ENCODE peak calls at places on chromosomes 1 and 21, in seven cellular contexts. G is ACHN; Q is left colon; V is activated naive CD8-positive, alpha-beta T cell treated with anti-CD3 and anti-CD28 coated beads for 36 hours; P is T-helper 9 cell; S is GM13976; Y is stimulated activated CD4-positive, alpha-beta T cell treated with anti-CD3 and anti-CD28 coated beads, Interleukin-12 subunit alpha, Interleukin-12 subunit beta, amount 100 ng/mL, for 4 hours. W is an unnamed sample.
A peak's percentile ranks its signal among the peaks of the same experiment; 100 is the strongest.

GRCh38 chr1:167950569-167950968 is 13.7 kb upstream of the MPC2 start:
- DNase-seq in V (no peak), S (no peak), P (no peak), G (no peak), Y (no peak), Q (no peak), W (no peak)

GRCh38 chr1:29603622-29604021 is 367.3 kb downstream of the PTPRU start:
- DNase-seq in S (no peak), V (no peak), G (peak; percentile 57), Q (no peak), Y (no peak), P (no peak), W (no peak)

GRCh38 chr1:195899762-195900352 is 708.4 kb downstream of the KCNT2 start:
- DNase-seq in V (no peak), Y (no peak), Q (no peak), S (no peak), P (no peak), G (no peak), W (no peak)

GRCh38 chr1:24301395-24302175 is 17.6 kb upstream of the GRHL3 start:
- DNase-seq in G (no peak), Y (no peak), V (no peak), S (no peak), P (no peak), Q (no peak), W (no peak)

GRCh38 chr21:45405819-45406762 is 1.1 kb downstream of the COL18A1 start:
- DNase-seq in Y (peak; percentile 32), S (no peak), Q (no peak), P (no peak), V (no peak), G (peak; percentile 74), W (no peak)

GRCh38 chr1:190365283-190365682 is 112.4 kb downstream of the BRINP3 start:
- DNase-seq in V (no peak), S (no peak), Y (no peak), P (no peak), G (no peak), Q (no peak), W (no peak)

GRCh38 chr21:42599962-42600361 is 53.5 kb upstream of the PDE9A start:
- DNase-seq in V (no peak), Q (no peak), S (no peak), P (no peak), Y (no peak), G (no peak), W (no peak)

GRCh38 chr21:30209571-30209970 is 6.3 kb downstream of the CLDN8 start:
- DNase-seq in G (no peak), Q (no peak), Y (no peak), S (no peak), P (no peak), V (no peak), W (no peak)

GRCh38 chr1:2603521-2604155 is 17.1 kb downstream of the PRXL2B start:
- DNase-seq in S (no peak), P (no peak), Q (peak; percentile 21), V (no peak), Y (no peak), G (no peak), W (peak; percentile 43)

GRCh38 chr1:31666290-31666963 is 21.8 kb upstream of the PEF1 start:
- DNase-seq in Q (peak; percentile 93), Y (no peak), P (no peak), G (no peak), V (no peak), S (no peak), W (peak; percentile 74)

GRCh38 chr21:19781881-19782652 is 1216.1 kb upstream of the NCAM2 start:
- DNase-seq in V (no peak), S (no peak), G (no peak), Q (no peak), Y (no peak), P (no peak), W (no peak)

GRCh38 chr1:228314658-228315483 is 91.8 kb downstream of the TRIM11 start:
- DNase-seq in G (no peak), S (no peak), P (no peak), V (no peak), Y (no peak), Q (peak; percentile 19), W (peak; percentile 35)

GRCh38 chr1:189681252-189681919 is 796.3 kb downstream of the BRINP3 start:
- DNase-seq in Y (no peak), G (no peak), S (no peak), Q (no peak), P (no peak), V (no peak), W (no peak)

GRCh38 chr1:98197356-98197755 is 276.5 kb upstream of the DPYD start:
- DNase-seq in V (no peak), Q (no peak), S (no peak), Y (no peak), P (no peak), G (no peak), W (no peak)

GRCh38 chr1:206963740-206964139 is 6.5 kb downstream of the FCAMR start:
- DNase-seq in P (no peak), Q (peak; percentile 79), V (no peak), Y (no peak), G (no peak), S (no peak), W (no peak)

GRCh38 chr1:107405241-107405640 is 264.4 kb downstream of the NTNG1 start:
- DNase-seq in V (no peak), G (peak; percentile 9), S (no peak), Y (no peak), Q (no peak), P (no peak), W (no peak)

GRCh38 chr1:37660646-37661045 is 26.0 kb upstream of the RSPO1 start:
- DNase-seq in Y (no peak), V (no peak), Q (no peak), G (no peak), P (no peak), S (no peak), W (no peak)

GRCh38 chr1:28518745-28519341 is 13.0 kb downstream of the RCC1 start:
- DNase-seq in S (peak; percentile 69), V (peak; percentile 67), P (no peak), Y (peak; percentile 22), Q (no peak), G (no peak), W (no peak)

GRCh38 chr1:115067460-115067859 is 21.8 kb downstream of the TSPAN2 start:
- DNase-seq in G (peak; percentile 58), S (no peak), Y (no peak), V (no peak), P (no peak), Q (no peak), W (no peak)

GRCh38 chr21:45699966-45700365 is 56.4 kb downstream of the PCBP3 start:
- DNase-seq in Y (no peak), P (no peak), Q (no peak), V (no peak), S (no peak), G (no peak), W (no peak)

GRCh38 chr21:39631842-39632577 is 19.3 kb downstream of the B3GALT5 start:
- DNase-seq in S (no peak), Y (no peak), G (no peak), Q (no peak), P (no peak), V (no peak), W (no peak)

GRCh38 chr21:32131960-32132359 is 146.9 kb downstream of the MIS18A start:
- DNase-seq in P (no peak), S (no peak), Q (no peak), Y (no peak), G (no peak), V (no peak), W (no peak)

GRCh38 chr21:39149008-39149407 is 34.2 kb downstream of the PSMG1 start:
- DNase-seq in V (no peak), P (no peak), Q (no peak), Y (no peak), S (no peak), G (no peak), W (no peak)

GRCh38 chr21:33362044-33362555 is 37.3 kb downstream of the IFNAR1 start:
- DNase-seq in V (peak; percentile 53), P (peak; percentile 63), G (no peak), S (no peak), Y (peak; percentile 25), Q (peak; percentile 65), W (no peak)

GRCh38 chr1:112803906-112804762 is 89.0 kb upstream of the PPM1J start:
- DNase-seq in V (peak; percentile 53), P (peak; percentile 11), S (peak; percentile 82), Q (peak; percentile 46), G (peak; percentile 66), Y (peak; percentile 45), W (peak; percentile 59)

GRCh38 chr21:38839683-38840286 is 34.1 kb downstream of the ETS2 start:
- DNase-seq in G (peak; percentile 42), Y (no peak), V (no peak), Q (no peak), P (no peak), S (no peak), W (no peak)

GRCh38 chr1:54403808-54404261 is 2.4 kb downstream of the SSBP3 start:
- DNase-seq in S (no peak), P (no peak), Y (no peak), G (no peak), Q (no peak), V (peak; percentile 26), W (no peak)

GRCh38 chr1:9689011-9689706 is 37.6 kb downstream of the PIK3CD start:
- DNase-seq in Y (peak; percentile 86), G (peak; percentile 76), V (peak; percentile 88), Q (peak; percentile 81), P (peak; percentile 88), S (peak; percentile 94), W (peak; percentile 81)

GRCh38 chr1:21262282-21263051 is 27.8 kb downstream of the ECE1 start:
- DNase-seq in G (peak; percentile 10), P (no peak), Q (peak; percentile 77), S (no peak), V (no peak), Y (no peak), W (peak; percentile 80)

GRCh38 chr1:173255214-173255813 is 48.2 kb upstream of the TNFSF4 start:
- DNase-seq in G (peak; percentile 41), Q (no peak), V (no peak), Y (no peak), S (no peak), P (no peak), W (no peak)

GRCh38 chr1:193183019-193183643 is 3.3 kb downstream of the B3GALT2 start:
- DNase-seq in V (no peak), G (peak; percentile 65), Y (no peak), Q (no peak), P (no peak), S (peak; percentile 8), W (no peak)

GRCh38 chr1:91674107-91674506 is 173.5 kb downstream of the CDC7 start:
- DNase-seq in G (no peak), Y (no peak), P (no peak), Q (no peak), S (no peak), V (no peak), W (no peak)

GRCh38 chr1:64721576-64722145 is 23.2 kb upstream of the RAVER2 start:
- DNase-seq in G (no peak), Q (no peak), Y (no peak), S (no peak), V (no peak), P (no peak), W (no peak)

GRCh38 chr21:42190492-42190875 is 28.5 kb upstream of the ABCG1 start:
- DNase-seq in P (no peak), G (no peak), S (no peak), V (no peak), Y (no peak), Q (no peak), W (no peak)

GRCh38 chr1:223515416-223515815 is 122.2 kb downstream of the CCDC185 start:
- DNase-seq in G (no peak), V (no peak), Q (no peak), Y (no peak), S (no peak), P (no peak), W (no peak)

GRCh38 chr1:99745061-99745460 is 21.4 kb downstream of the FRRS1 start:
- DNase-seq in V (no peak), G (no peak), S (no peak), Q (no peak), P (no peak), Y (no peak), W (no peak)

GRCh38 chr21:45555557-45556301 is 13.5 kb upstream of the SLC19A1 start:
- DNase-seq in P (peak; percentile 25), S (peak; percentile 85), G (peak; percentile 87), Y (peak; percentile 49), Q (peak; percentile 61), V (peak; percentile 49), W (peak; percentile 90)

GRCh38 chr1:208412994-208413393 is 168.8 kb upstream of the PLXNA2 start:
- DNase-seq in V (no peak), Y (no peak), S (no peak), Q (no peak), G (no peak), P (no peak), W (no peak)